ENCODE peak calls at places on chromosome 2, in five cellular contexts. O is PC-3, J is MM.1S, N is hepatocyte, T is OCI-LY7. B is an unnamed sample.

GRCh38 chr2:12284487-12284886 is 432.2 kb upstream of the TRIB2 start:
- DNase-seq in O (peak; percentile 83), N (no peak), J (no peak), T (no peak), B (no peak)

GRCh38 chr2:45636013-45636412 is 15.5 kb upstream of the PRKCE start:
- DNase-seq in O (no peak), N (no peak), T (no peak), J (no peak), B (no peak)

GRCh38 chr2:27282892-27283291 is 663 bp downstream of the TRIM54 start:
- DNase-seq in O (peak; percentile 53), J (no peak), N (no peak), T (no peak), B (no peak)

GRCh38 chr2:226426292-226426736 is 373.3 kb downstream of the IRS1 start:
- DNase-seq in O (peak; percentile 97), T (no peak), J (no peak), N (no peak), B (no peak)

GRCh38 chr2:199659207-199659606 is 191.8 kb downstream of the FTCDNL1 start:
- DNase-seq in T (no peak), N (peak; percentile 61), J (no peak), O (no peak), B (peak; percentile 92)

GRCh38 chr2:134120718-134121630 is 132.9 kb upstream of the MGAT5 start:
- DNase-seq in O (peak; percentile 52), J (peak; percentile 71), T (peak; percentile 76), N (peak; percentile 80), B (peak; percentile 81)

GRCh38 chr2:171141320-171141719 is 19.4 kb downstream of the TLK1 start:
- DNase-seq in J (no peak), O (no peak), N (no peak), T (no peak), B (no peak)

GRCh38 chr2:10548626-10549025 is 100.5 kb upstream of the ODC1 start:
- DNase-seq in N (no peak), J (no peak), O (no peak), T (no peak), B (peak; percentile 54)

GRCh38 chr2:229591611-229592010 is 122.7 kb downstream of the DNER start:
- DNase-seq in O (no peak), N (no peak), J (no peak), T (no peak), B (no peak)

GRCh38 chr2:240963065-240963375 is 35.4 kb upstream of the SNED1 start:
- DNase-seq in T (no peak), J (no peak), N (no peak), O (no peak), B (no peak)

GRCh38 chr2:47256416-47257087 is 101.4 kb upstream of the STPG4 start:
- DNase-seq in O (no peak), N (no peak), J (no peak), T (no peak), B (no peak)

DNA sequence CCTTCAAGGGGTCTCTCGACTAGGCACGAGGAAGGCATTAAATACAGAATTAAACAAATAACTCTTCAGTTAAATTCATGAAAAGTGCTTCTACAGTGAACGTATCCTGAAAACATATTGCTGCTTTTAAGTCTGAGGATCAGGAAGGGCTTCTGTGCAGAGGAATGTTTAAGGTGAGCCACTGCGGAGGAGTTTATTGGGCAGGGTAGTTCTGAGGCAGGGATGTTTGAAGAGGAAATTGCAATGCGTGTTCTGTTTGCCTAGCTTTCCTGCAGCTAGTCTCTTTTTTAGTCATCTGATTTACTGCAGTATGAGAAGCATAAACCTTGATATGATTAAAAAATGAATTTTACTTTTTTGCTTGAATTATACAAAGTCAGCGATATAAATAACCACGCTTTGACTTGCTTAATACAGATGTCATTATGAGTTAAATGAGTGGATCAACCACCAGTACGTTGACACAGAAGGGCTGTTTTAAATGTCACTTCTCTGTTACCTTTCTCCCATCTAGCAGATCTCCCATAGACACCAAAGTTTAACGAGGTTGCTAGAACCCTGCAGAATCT is 98.7 kb downstream of the CTNNA2 start:
- DNase-seq in J (no peak), T (no peak), O (no peak), N (peak; percentile 18), B (peak; percentile 29)
- TF ChIP-seq EZH2phosphoT487 in J (no peak), T (no peak), O (no peak), N (no peak), B (no peak)

GRCh38 chr2:206435738-206436137 is 7.6 kb upstream of the ADAM23 start:
- DNase-seq in T (no peak), J (no peak), O (no peak), N (no peak), B (no peak)
- TF ChIP-seq EZH2phosphoT487 in T (no peak), J (no peak), O (no peak), N (no peak), B (no peak)

DNA sequence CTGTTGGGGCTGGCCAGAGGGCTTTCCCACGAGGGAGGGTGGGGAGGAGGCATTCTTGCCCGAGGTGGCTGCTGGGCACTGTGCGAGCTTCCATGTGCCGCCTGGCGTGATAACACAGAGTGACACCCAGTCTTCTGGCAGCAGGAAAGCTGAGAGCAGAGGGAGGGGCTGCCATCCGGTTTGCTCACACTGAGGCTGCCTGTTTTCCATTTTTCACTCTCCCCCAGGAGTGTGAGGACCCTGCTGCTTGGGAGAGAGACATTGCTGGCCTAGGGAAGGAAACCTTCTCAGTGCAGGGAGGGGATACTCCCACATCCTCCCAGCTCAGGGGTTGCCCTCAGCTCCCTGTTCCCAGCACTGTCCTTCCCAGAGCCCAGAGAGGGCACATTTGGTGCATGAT is 73.1 kb downstream of the INHBB start:
- DNase-seq in J (no peak), O (no peak), T (no peak), N (no peak), B (no peak)
- TF ChIP-seq EZH2phosphoT487 in J (no peak), O (no peak), T (no peak), N (no peak), B (no peak)

GRCh38 chr2:234164499-234165409 is 114.3 kb downstream of the SPP2 start:
- DNase-seq in N (no peak), O (no peak), J (no peak), T (peak; percentile 78), B (no peak)

GRCh38 chr2:234163510-234163909 is 113.0 kb downstream of the SPP2 start:
- DNase-seq in J (peak; percentile 30), T (no peak), N (no peak), O (no peak), B (no peak)

GRCh38 chr2:234162876-234163275 is 112.4 kb downstream of the SPP2 start:
- DNase-seq in T (no peak), N (no peak), O (peak; percentile 25), J (no peak), B (no peak)

GRCh38 chr2:234166521-234166920 is 116.0 kb downstream of the SPP2 start:
- DNase-seq in N (no peak), J (no peak), T (no peak), O (no peak), B (no peak)

GRCh38 chr2:234165421-234165820 is 114.9 kb downstream of the SPP2 start:
- DNase-seq in J (no peak), O (no peak), N (peak; percentile 32), T (no peak), B (no peak)
- TF ChIP-seq EZH2phosphoT487 in J (no peak), O (no peak), N (no peak), T (no peak), B (no peak)

GRCh38 chr2:55883339-55883738 is 40.2 kb downstream of the EFEMP1 start:
- DNase-seq in J (no peak), O (no peak), T (no peak), N (no peak), B (no peak)

GRCh38 chr2:55887351-55887750 is 36.2 kb downstream of the EFEMP1 start:
- DNase-seq in O (no peak), T (no peak), N (no peak), J (no peak), B (no peak)

GRCh38 chr2:55885944-55886281 is 37.7 kb downstream of the EFEMP1 start:
- DNase-seq in T (no peak), J (no peak), O (no peak), N (no peak), B (no peak)

GRCh38 chr2:55883829-55884228 is 39.8 kb downstream of the EFEMP1 start:
- DNase-seq in O (no peak), J (no peak), N (no peak), T (no peak), B (no peak)

GRCh38 chr2:55885129-55885943 is 38.2 kb downstream of the EFEMP1 start:
- DNase-seq in N (peak; percentile 38), O (peak; percentile 88), J (no peak), T (no peak), B (no peak)
- TF ChIP-seq EZH2phosphoT487 in N (no peak), O (no peak), J (no peak), T (no peak), B (no peak)

GRCh38 chr2:233059547-233059796 is 670 bp upstream of the INPP5D start:
- DNase-seq in T (peak; percentile 59), N (no peak), J (no peak), O (no peak), B (peak; percentile 56)
- TF ChIP-seq EZH2phosphoT487 in T (no peak), N (no peak), J (no peak), O (no peak), B (no peak)

GRCh38 chr2:147845608-147846002 is 776 bp downstream of the ACVR2A start:
- DNase-seq in N (no peak), O (peak; percentile 17), T (no peak), J (no peak), B (no peak)

GRCh38 chr2:147847746-147848391 is 3.0 kb downstream of the ACVR2A start:
- DNase-seq in N (no peak), O (no peak), J (no peak), T (no peak), B (no peak)

GRCh38 chr2:147843864-147844690 is 752 bp upstream of the ACVR2A start:
- DNase-seq in T (peak; percentile 84), O (peak; percentile 92), J (peak; percentile 92), N (peak; percentile 97), B (peak; percentile 95)

GRCh38 chr2:147844691-147845607 is at the start of gene ACVR2A:
- DNase-seq in O (peak; percentile 28), J (peak; percentile 73), T (peak; percentile 64), N (peak; percentile 58), B (peak; percentile 56)

DNA sequence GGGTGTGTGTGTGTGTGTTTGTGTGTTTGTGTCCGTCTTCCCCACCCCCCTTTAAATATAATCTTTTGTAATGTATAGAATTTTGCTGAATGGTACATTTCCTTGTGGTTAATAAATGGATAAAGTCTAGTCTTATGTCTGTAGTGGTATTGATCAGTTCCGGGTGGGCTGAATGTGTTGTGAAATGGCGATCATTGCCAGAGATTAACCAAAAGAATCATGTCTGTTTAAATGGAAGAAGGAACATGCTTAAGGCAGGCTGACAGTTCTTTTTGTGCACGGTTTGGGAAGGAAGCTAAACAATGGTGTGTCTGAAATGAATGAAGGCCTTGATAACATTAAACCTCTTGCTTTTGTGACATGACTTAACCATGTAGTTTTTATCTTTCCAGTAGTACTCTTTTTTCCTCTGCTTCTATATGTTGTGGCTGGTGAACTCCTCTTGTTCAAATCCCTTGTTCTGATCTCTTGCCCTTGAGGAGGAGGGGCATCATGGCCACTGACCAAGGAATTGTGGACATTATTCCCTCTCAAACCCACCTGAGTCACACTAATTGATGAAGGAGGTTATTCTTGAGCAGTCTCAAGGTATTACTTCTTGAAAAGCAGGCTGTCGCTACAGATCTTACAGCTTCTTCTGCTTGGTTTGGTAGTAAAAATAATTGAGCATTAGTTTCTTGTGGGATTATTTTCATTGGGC is 1.7 kb downstream of the ACVR2A start:
- DNase-seq in T (no peak), J (no peak), N (no peak), O (peak; percentile 22), B (no peak)
- TF ChIP-seq EZH2phosphoT487 in T (no peak), J (no peak), N (no peak), O (no peak), B (no peak)